ENCODE peak calls at places on chromosomes 11 and 22, in seven cellular contexts. Y, E, H, O, C, Q and S are unnamed samples.

GRCh38 chr11:13269775-13270174 is 7.8 kb upstream of the BMAL1 start:
- DNase-seq in Y (no peak), E (no peak), H (no peak), O (no peak), C (no peak), Q (peak; percentile 75), S (no peak)

GRCh38 chr11:102347526-102348331 is 715 bp downstream of the BIRC2 start:
- DNase-seq in Y (no peak), E (peak; percentile 72), H (no peak), O (no peak), C (peak; percentile 27), Q (peak; percentile 43), S (peak; percentile 69)

GRCh38 chr22:45934659-45935341 is 42.2 kb downstream of the WNT7B start:
- DNase-seq in Y (no peak), E (no peak), H (no peak), O (no peak), C (peak; percentile 32), Q (peak; percentile 99), S (no peak)

GRCh38 chr11:128776088-128776433 is 82.2 kb downstream of the FLI1 start:
- DNase-seq in Y (no peak), E (no peak), H (no peak), O (no peak), C (no peak), Q (no peak), S (no peak)

GRCh38 chr11:104152941-104153340 is 11.0 kb downstream of the PDGFD start:
- DNase-seq in Y (no peak), E (no peak), H (no peak), O (no peak), C (no peak), Q (no peak), S (no peak)

GRCh38 chr22:42294034-42294985 is 23.9 kb upstream of the TCF20 start:
- DNase-seq in Y (no peak), E (no peak), H (peak; percentile 15), O (no peak), C (no peak), Q (peak; percentile 68), S (peak; percentile 66)

GRCh38 chr11:134055029-134055428 is 13.8 kb upstream of the JAM3 start:
- DNase-seq in Y (no peak), E (no peak), H (no peak), O (no peak), C (no peak), Q (no peak), S (no peak)

GRCh38 chr22:26887456-26887855 is 230.1 kb downstream of the MIAT start:
- DNase-seq in Y (peak; percentile 19), E (no peak), H (no peak), O (no peak), C (no peak), Q (no peak), S (no peak)

GRCh38 chr11:19232910-19233503 is 7.7 kb downstream of the E2F8 start:
- DNase-seq in Y (peak; percentile 75), E (no peak), H (no peak), O (no peak), C (no peak), Q (peak; percentile 95), S (peak; percentile 45)

GRCh38 chr11:64353761-64354506 is 5.0 kb upstream of the RPS6KA4 start:
- DNase-seq in Y (no peak), E (no peak), H (no peak), O (no peak), C (no peak), Q (no peak), S (no peak)

GRCh38 chr22:42743501-42743991 is 22.9 kb upstream of the A4GALT start:
- DNase-seq in Y (no peak), E (no peak), H (no peak), O (no peak), C (no peak), Q (peak; percentile 30), S (no peak)

GRCh38 chr11:60767388-60767811 is 10.7 kb downstream of the MS4A15 start:
- DNase-seq in Y (no peak), E (no peak), H (no peak), O (no peak), C (no peak), Q (no peak), S (peak; percentile 27)

GRCh38 chr11:18014876-18015275 is 2.0 kb upstream of the SERGEF start:
- DNase-seq in Y (no peak), E (no peak), H (no peak), O (no peak), C (no peak), Q (no peak), S (no peak)

GRCh38 chr11:116870054-116870453 is 32.6 kb upstream of the APOA1 start:
- DNase-seq in Y (no peak), E (no peak), H (no peak), O (no peak), C (no peak), Q (no peak), S (no peak)